ENCODE peak calls at places on chromosomes 13 and 19, in ten cellular contexts. J, F, C, G, R, I, V, Y, A and W are unnamed samples.

GRCh38 chr13:48908381-48909087 is 67.2 kb upstream of the FNDC3A start:
- DNase-seq in J (no peak), F (no peak), C (peak), G (no peak), R (no peak), I (no peak), V (no peak), Y (no peak), A (no peak), W (no peak)

GRCh38 chr19:7513809-7514642 is 1.9 kb upstream of the ZNF358 start:
- DNase-seq in J (no peak), F (no peak), C (no peak), G (no peak), R (no peak), I (no peak), V (no peak), Y (no peak), A (no peak), W (no peak)

GRCh38 chr13:40129467-40129866 is 474.0 kb downstream of the COG6 start:
- DNase-seq in J (no peak), F (no peak), C (no peak), G (no peak), R (peak), I (no peak), V (no peak), Y (no peak), A (no peak), W (no peak)

GRCh38 chr19:15252398-15253018 is 20.3 kb upstream of the EPHX3 start:
- DNase-seq in J (no peak), F (peak), C (peak), G (no peak), R (peak), I (no peak), V (peak), Y (no peak), A (no peak), W (no peak)

GRCh38 chr19:57559008-57559403 is 657 bp downstream of the ZNF550 start:
- DNase-seq in J (peak), F (peak), C (peak), G (no peak), R (peak), I (no peak), V (peak), Y (no peak), A (no peak), W (peak)

GRCh38 chr19:5070922-5071321 is 102.0 kb downstream of the KDM4B start:
- DNase-seq in J (no peak), F (no peak), C (no peak), G (no peak), R (no peak), I (no peak), V (no peak), Y (no peak), A (no peak), W (no peak)

GRCh38 chr13:97321101-97321500 is 99.0 kb downstream of the MBNL2 start:
- DNase-seq in J (no peak), F (no peak), C (no peak), G (no peak), R (no peak), I (no peak), V (no peak), Y (no peak), A (no peak), W (no peak)

GRCh38 chr19:18496167-18496979 is 25.5 kb downstream of the ELL start:
- DNase-seq in J (peak), F (no peak), C (peak), G (no peak), R (no peak), I (no peak), V (peak), Y (peak), A (no peak), W (no peak)

GRCh38 chr13:69306766-69307165 is 800.9 kb upstream of the ATXN8OS start:
- DNase-seq in J (no peak), F (no peak), C (no peak), G (no peak), R (peak), I (peak), V (no peak), Y (no peak), A (no peak), W (no peak)

GRCh38 chr13:75993823-75994222 is 357.7 kb downstream of the LMO7 start:
- DNase-seq in J (no peak), F (no peak), C (no peak), G (no peak), R (no peak), I (no peak), V (no peak), Y (no peak), A (no peak), W (no peak)

GRCh38 chr19:55461974-55462628 is 659 bp upstream of the ISOC2 start:
- DNase-seq in J (no peak), F (no peak), C (peak), G (no peak), R (no peak), I (peak), V (no peak), Y (no peak), A (no peak), W (no peak)

GRCh38 chr13:87674143-87674772 is 3.1 kb downstream of the SLITRK5 start:
- DNase-seq in J (no peak), F (no peak), C (no peak), G (no peak), R (no peak), I (peak), V (peak), Y (no peak), A (no peak), W (peak)

GRCh38 chr13:43629691-43630480 is 156.9 kb downstream of the ENOX1 start:
- DNase-seq in J (no peak), F (no peak), C (peak), G (no peak), R (no peak), I (no peak), V (no peak), Y (no peak), A (no peak), W (no peak)

GRCh38 chr13:60887711-60888110 is 490.7 kb downstream of the TDRD3 start:
- DNase-seq in J (no peak), F (no peak), C (no peak), G (no peak), R (no peak), I (no peak), V (peak), Y (no peak), A (no peak), W (no peak)

GRCh38 chr19:42038675-42039074 is 31.3 kb downstream of the GRIK5 start:
- DNase-seq in J (no peak), F (no peak), C (no peak), G (no peak), R (no peak), I (no peak), V (no peak), Y (no peak), A (no peak), W (no peak)